ENCODE peak calls at places on chromosomes 12 and 14, in four cellular contexts. One of them, this sample, is unnamed.

GRCh38 chr12:31896514-31897039 is 62.6 kb upstream of the RESF1 start:
- DNase-seq in mucosa of descending colon: peak; percentile 68
- DNase-seq in nephron progenitor cell: no peak
- DNase-seq in lower leg skin: peak; percentile 85
- DNase-seq in this sample: peak; percentile 57

GRCh38 chr12:116687888-116688287 is 50.0 kb downstream of the SPRING1 start:
- DNase-seq in mucosa of descending colon: peak; percentile 26
- DNase-seq in nephron progenitor cell: peak; percentile 45
- DNase-seq in lower leg skin: peak; percentile 90
- DNase-seq in this sample: peak; percentile 70

GRCh38 chr12:87406926-87407325 is 622.3 kb downstream of the C12orf50 start:
- DNase-seq in mucosa of descending colon: no peak
- DNase-seq in nephron progenitor cell: no peak
- DNase-seq in lower leg skin: no peak
- DNase-seq in this sample: no peak

GRCh38 chr12:100234166-100234565 is 32.7 kb downstream of the DEPDC4 start:
- DNase-seq in mucosa of descending colon: peak; percentile 14
- DNase-seq in nephron progenitor cell: peak; percentile 4
- DNase-seq in lower leg skin: no peak
- DNase-seq in this sample: no peak

GRCh38 chr12:63900922-63901793 is 56.7 kb downstream of the SRGAP1 start:
- DNase-seq in mucosa of descending colon: no peak
- DNase-seq in nephron progenitor cell: no peak
- DNase-seq in lower leg skin: no peak
- DNase-seq in this sample: no peak

GRCh38 chr14:104267895-104268294 is 129.5 kb downstream of the KIF26A start:
- DNase-seq in mucosa of descending colon: no peak
- DNase-seq in nephron progenitor cell: no peak
- DNase-seq in lower leg skin: no peak
- DNase-seq in this sample: no peak

GRCh38 chr12:89351489-89352241 is 636 bp downstream of the DUSP6 start:
- DNase-seq in mucosa of descending colon: peak; percentile 50
- DNase-seq in nephron progenitor cell: peak; percentile 64
- DNase-seq in lower leg skin: no peak
- DNase-seq in this sample: no peak

GRCh38 chr12:47212701-47213039 is 132.9 kb upstream of the AMIGO2 start:
- DNase-seq in mucosa of descending colon: no peak
- DNase-seq in nephron progenitor cell: no peak
- DNase-seq in lower leg skin: no peak
- DNase-seq in this sample: no peak

GRCh38 chr14:36006623-36007022 is 169.9 kb downstream of the PTCSC3 start:
- DNase-seq in mucosa of descending colon: no peak
- DNase-seq in nephron progenitor cell: no peak
- DNase-seq in lower leg skin: no peak
- DNase-seq in this sample: no peak

GRCh38 chr12:28517101-28517500 is 326.8 kb downstream of the CCDC91 start:
- DNase-seq in mucosa of descending colon: no peak
- DNase-seq in nephron progenitor cell: no peak
- DNase-seq in lower leg skin: no peak
- DNase-seq in this sample: no peak

GRCh38 chr12:120998435-120998834 is 17.9 kb downstream of the C12orf43 start:
- DNase-seq in mucosa of descending colon: no peak
- DNase-seq in nephron progenitor cell: no peak
- DNase-seq in lower leg skin: no peak
- DNase-seq in this sample: no peak

GRCh38 chr12:28079539-28079938 is 107.0 kb upstream of the PTHLH start:
- DNase-seq in mucosa of descending colon: no peak
- DNase-seq in nephron progenitor cell: no peak
- DNase-seq in lower leg skin: no peak
- DNase-seq in this sample: no peak

GRCh38 chr14:105315211-105315721 is 718 bp downstream of the PACS2 start:
- DNase-seq in mucosa of descending colon: peak; percentile 72
- DNase-seq in nephron progenitor cell: peak; percentile 55
- DNase-seq in lower leg skin: peak; percentile 92
- DNase-seq in this sample: peak; percentile 45

GRCh38 chr12:121719926-121720414 is 7.4 kb downstream of the TMEM120B start:
- DNase-seq in mucosa of descending colon: no peak
- DNase-seq in nephron progenitor cell: no peak
- DNase-seq in lower leg skin: no peak
- DNase-seq in this sample: no peak

GRCh38 chr12:29153231-29153630 is 4.2 kb downstream of the FAR2 start:
- DNase-seq in mucosa of descending colon: no peak
- DNase-seq in nephron progenitor cell: no peak
- DNase-seq in lower leg skin: no peak
- DNase-seq in this sample: no peak

GRCh38 chr12:104218935-104219334 is 3.4 kb downstream of the TXNRD1 start:
- DNase-seq in mucosa of descending colon: no peak
- DNase-seq in nephron progenitor cell: no peak
- DNase-seq in lower leg skin: no peak
- DNase-seq in this sample: no peak

GRCh38 chr14:94571395-94571794 is 9.8 kb upstream of the SERPINA5 start:
- DNase-seq in mucosa of descending colon: peak; percentile 9
- DNase-seq in nephron progenitor cell: no peak
- DNase-seq in lower leg skin: peak; percentile 69
- DNase-seq in this sample: no peak

GRCh38 chr12:110641512-110641911 is 27.6 kb downstream of the TCTN1 start:
- DNase-seq in mucosa of descending colon: no peak
- DNase-seq in nephron progenitor cell: peak; percentile 38
- DNase-seq in lower leg skin: no peak
- DNase-seq in this sample: no peak
- TF ChIP-seq CTCF in mucosa of descending colon: no peak
- TF ChIP-seq CTCF in nephron progenitor cell: no peak
- TF ChIP-seq CTCF in lower leg skin: no peak
- TF ChIP-seq CTCF in this sample: no peak

GRCh38 chr12:6829532-6830220 is 1.5 kb downstream of the P3H3 start:
- DNase-seq in mucosa of descending colon: no peak
- DNase-seq in nephron progenitor cell: no peak
- DNase-seq in lower leg skin: peak; percentile 87
- DNase-seq in this sample: no peak

GRCh38 chr12:6828671-6829531 is 694 bp downstream of the P3H3 start:
- DNase-seq in mucosa of descending colon: peak; percentile 23
- DNase-seq in nephron progenitor cell: peak; percentile 63
- DNase-seq in lower leg skin: peak; percentile 93
- DNase-seq in this sample: peak; percentile 48

GRCh38 chr12:6827437-6827894 is 741 bp upstream of the P3H3 start:
- DNase-seq in mucosa of descending colon: peak; percentile 87
- DNase-seq in nephron progenitor cell: peak; percentile 92
- DNase-seq in lower leg skin: peak; percentile 97
- DNase-seq in this sample: peak; percentile 38

GRCh38 chr12:6826734-6827436 is 1.3 kb upstream of the P3H3 start:
- DNase-seq in mucosa of descending colon: no peak
- DNase-seq in nephron progenitor cell: no peak
- DNase-seq in lower leg skin: peak; percentile 85
- DNase-seq in this sample: no peak

GRCh38 chr12:6827982-6828670 is at the start of gene P3H3:
- DNase-seq in mucosa of descending colon: no peak
- DNase-seq in nephron progenitor cell: peak; percentile 53
- DNase-seq in lower leg skin: peak; percentile 87
- DNase-seq in this sample: peak; percentile 20
- TF ChIP-seq CTCF in mucosa of descending colon: no peak
- TF ChIP-seq CTCF in nephron progenitor cell: no peak
- TF ChIP-seq CTCF in lower leg skin: no peak
- TF ChIP-seq CTCF in this sample: no peak

GRCh38 chr14:63088865-63089264 is 43.6 kb upstream of the KCNH5 start:
- DNase-seq in mucosa of descending colon: no peak
- DNase-seq in nephron progenitor cell: no peak
- DNase-seq in lower leg skin: no peak
- DNase-seq in this sample: no peak

GRCh38 chr14:63091394-63091996 is 46.2 kb upstream of the KCNH5 start:
- DNase-seq in mucosa of descending colon: no peak
- DNase-seq in nephron progenitor cell: no peak
- DNase-seq in lower leg skin: no peak
- DNase-seq in this sample: no peak
- TF ChIP-seq CTCF in mucosa of descending colon: no peak
- TF ChIP-seq CTCF in nephron progenitor cell: no peak
- TF ChIP-seq CTCF in lower leg skin: no peak
- TF ChIP-seq CTCF in this sample: no peak

GRCh38 chr12:4284306-4284705 is 10.7 kb downstream of the CCND2 start:
- DNase-seq in mucosa of descending colon: no peak
- DNase-seq in nephron progenitor cell: no peak
- DNase-seq in lower leg skin: no peak
- DNase-seq in this sample: no peak

GRCh38 chr12:4282103-4282891 is 8.7 kb downstream of the CCND2 start:
- DNase-seq in mucosa of descending colon: no peak
- DNase-seq in nephron progenitor cell: no peak
- DNase-seq in lower leg skin: no peak
- DNase-seq in this sample: no peak

GRCh38 chr12:4281173-4281654 is 7.7 kb downstream of the CCND2 start:
- DNase-seq in mucosa of descending colon: no peak
- DNase-seq in nephron progenitor cell: no peak
- DNase-seq in lower leg skin: no peak
- DNase-seq in this sample: no peak

GRCh38 chr12:4283512-4284255 is 10.1 kb downstream of the CCND2 start:
- DNase-seq in mucosa of descending colon: no peak
- DNase-seq in nephron progenitor cell: no peak
- DNase-seq in lower leg skin: no peak
- DNase-seq in this sample: no peak

GRCh38 chr12:4282892-4283511 is 9.4 kb downstream of the CCND2 start:
- DNase-seq in mucosa of descending colon: no peak
- DNase-seq in nephron progenitor cell: no peak
- DNase-seq in lower leg skin: no peak
- DNase-seq in this sample: no peak
- TF ChIP-seq CTCF in mucosa of descending colon: no peak
- TF ChIP-seq CTCF in nephron progenitor cell: no peak
- TF ChIP-seq CTCF in lower leg skin: no peak
- TF ChIP-seq CTCF in this sample: no peak

GRCh38 chr14:72941286-72941985 is 15.2 kb downstream of the DCAF4 start:
- DNase-seq in mucosa of descending colon: no peak
- DNase-seq in nephron progenitor cell: no peak
- DNase-seq in lower leg skin: no peak
- DNase-seq in this sample: no peak

GRCh38 chr14:72939630-72940029 is 13.4 kb downstream of the DCAF4 start:
- DNase-seq in mucosa of descending colon: no peak
- DNase-seq in nephron progenitor cell: no peak
- DNase-seq in lower leg skin: no peak
- DNase-seq in this sample: no peak

GRCh38 chr14:72945628-72946027 is 19.4 kb downstream of the DCAF4 start:
- DNase-seq in mucosa of descending colon: no peak
- DNase-seq in nephron progenitor cell: no peak
- DNase-seq in lower leg skin: no peak
- DNase-seq in this sample: no peak

GRCh38 chr14:72943876-72944430 is 17.7 kb downstream of the DCAF4 start:
- DNase-seq in mucosa of descending colon: no peak
- DNase-seq in nephron progenitor cell: no peak
- DNase-seq in lower leg skin: no peak
- DNase-seq in this sample: no peak

DNA sequence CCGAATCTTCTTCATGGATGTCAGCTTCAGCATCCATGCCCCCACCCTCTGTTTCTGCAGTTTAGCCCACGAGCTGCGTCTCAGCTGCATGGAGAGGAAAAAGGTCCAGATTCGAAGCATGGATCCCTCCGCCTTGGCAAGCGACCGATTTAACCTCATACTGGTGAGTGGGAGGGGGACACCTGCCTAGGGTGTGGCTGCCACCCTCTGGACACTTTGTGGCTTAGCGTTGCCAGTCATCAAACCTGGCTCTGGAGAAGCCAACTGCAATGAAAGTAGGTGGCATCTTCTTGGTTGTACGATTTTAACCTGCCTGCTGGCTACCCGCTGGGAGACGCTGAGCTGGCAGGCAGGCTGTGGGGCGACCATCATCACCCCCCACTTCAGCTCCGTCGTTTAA is 16.7 kb downstream of the DCAF4 start:
- DNase-seq in mucosa of descending colon: no peak
- DNase-seq in nephron progenitor cell: no peak
- DNase-seq in lower leg skin: no peak
- DNase-seq in this sample: no peak
- TF ChIP-seq CTCF in mucosa of descending colon: no peak
- TF ChIP-seq CTCF in nephron progenitor cell: no peak
- TF ChIP-seq CTCF in lower leg skin: no peak
- TF ChIP-seq CTCF in this sample: no peak